ENCODE peak calls at places on chromosomes 12 and 14, in four cellular contexts. F is K562, W is GM12878, D is H1. I is an unnamed sample.

GRCh38 chr12:112824701-112825100 is 33.2 kb downstream of the RPH3A start:
- DNase-seq in F (no peak), W (no peak), D (no peak), I (no peak)

GRCh38 chr12:76790564-76791552 is 26.9 kb downstream of the ZDHHC17 start:
- DNase-seq in F (peak; percentile 33), W (no peak), D (no peak), I (peak; percentile 12)

GRCh38 chr14:71610797-71611196 is 321.4 kb upstream of the RGS6 start:
- DNase-seq in F (no peak), W (no peak), D (no peak), I (no peak)

GRCh38 chr14:61140872-61141271 is 140.3 kb downstream of the TMEM30B start:
- DNase-seq in F (no peak), W (no peak), D (no peak), I (no peak)

GRCh38 chr12:60162988-60163720 is 567.3 kb downstream of the SLC16A7 start:
- DNase-seq in F (no peak), W (no peak), D (no peak), I (no peak)

GRCh38 chr12:4275869-4276253 is 2.3 kb downstream of the CCND2 start:
- DNase-seq in F (no peak), W (no peak), D (no peak), I (no peak)

GRCh38 chr12:19248929-19249602 is 119.5 kb downstream of the PLEKHA5 start:
- DNase-seq in F (no peak), W (no peak), D (no peak), I (no peak)

GRCh38 chr12:7162691-7163114 is 26.8 kb upstream of the PEX5 start:
- DNase-seq in F (peak; percentile 43), W (no peak), D (peak; percentile 46), I (peak; percentile 52)

GRCh38 chr12:125734137-125734536 is 668.9 kb downstream of the AACS start:
- DNase-seq in F (no peak), W (no peak), D (no peak), I (no peak)

GRCh38 chr14:76313861-76314260 is 62.1 kb upstream of the ESRRB start:
- DNase-seq in F (no peak), W (no peak), D (no peak), I (no peak)

GRCh38 chr14:72611956-72612500 is 281.9 kb downstream of the DPF3 start:
- DNase-seq in F (no peak), W (no peak), D (no peak), I (no peak)

GRCh38 chr14:35814371-35815005 is 5.4 kb upstream of the RALGAPA1 start:
- DNase-seq in F (peak; percentile 29), W (no peak), D (no peak), I (peak; percentile 88)

GRCh38 chr12:10553148-10553547 is 47.5 kb downstream of the EIF2S3B start:
- DNase-seq in F (no peak), W (no peak), D (no peak), I (no peak)

GRCh38 chr12:90908465-90908864 is 46.5 kb downstream of the CCER1 start:
- DNase-seq in F (no peak), W (no peak), D (no peak), I (no peak)

GRCh38 chr12:90999518-90999917 is 5.3 kb downstream of the EPYC start:
- DNase-seq in F (no peak), W (no peak), D (no peak), I (no peak)

GRCh38 chr12:109098142-109098652 is 800 bp downstream of the UNG start:
- DNase-seq in F (no peak), W (no peak), D (no peak), I (no peak)

GRCh38 chr14:105165761-105166485 is 2.7 kb downstream of the JAG2 start:
- DNase-seq in F (no peak), W (no peak), D (no peak), I (no peak)

GRCh38 chr14:89013698-89014569 is 189.5 kb downstream of the TTC8 start:
- DNase-seq in F (no peak), W (no peak), D (no peak), I (no peak)

GRCh38 chr14:74504874-74505617 is 11.5 kb downstream of the ISCA2 start:
- DNase-seq in F (no peak), W (no peak), D (no peak), I (no peak)

GRCh38 chr14:92690171-92691011 is 58.0 kb downstream of the LGMN start:
- DNase-seq in F (peak; percentile 15), W (no peak), D (no peak), I (peak; percentile 45)

GRCh38 chr12:97951239-97951638 is 488.6 kb downstream of the RMST start:
- DNase-seq in F (no peak), W (no peak), D (no peak), I (no peak)

GRCh38 chr14:51104467-51104866 is 9.6 kb upstream of the TRIM9 start:
- DNase-seq in F (no peak), W (no peak), D (no peak), I (no peak)

GRCh38 chr12:120498870-120499515 is 3.1 kb downstream of the DYNLL1 start:
- DNase-seq in F (no peak), W (no peak), D (no peak), I (no peak)

GRCh38 chr14:106622200-106622745 is 1095.9 kb downstream of the TMEM121 start:
- DNase-seq in F (no peak), W (no peak), D (no peak), I (no peak)

GRCh38 chr12:67626156-67626555 is 22.4 kb upstream of the DYRK2 start:
- DNase-seq in F (no peak), W (no peak), D (no peak), I (no peak)

GRCh38 chr12:43921666-43922337 is 85.9 kb downstream of the TMEM117 start:
- DNase-seq in F (no peak), W (no peak), D (no peak), I (no peak)

GRCh38 chr14:26960049-26960688 is 362.3 kb upstream of the NOVA1 start:
- DNase-seq in F (no peak), W (no peak), D (no peak), I (no peak)

GRCh38 chr14:74902941-74903705 is 19.9 kb downstream of the RPS6KL1 start:
- DNase-seq in F (no peak), W (no peak), D (no peak), I (no peak)

DNA sequence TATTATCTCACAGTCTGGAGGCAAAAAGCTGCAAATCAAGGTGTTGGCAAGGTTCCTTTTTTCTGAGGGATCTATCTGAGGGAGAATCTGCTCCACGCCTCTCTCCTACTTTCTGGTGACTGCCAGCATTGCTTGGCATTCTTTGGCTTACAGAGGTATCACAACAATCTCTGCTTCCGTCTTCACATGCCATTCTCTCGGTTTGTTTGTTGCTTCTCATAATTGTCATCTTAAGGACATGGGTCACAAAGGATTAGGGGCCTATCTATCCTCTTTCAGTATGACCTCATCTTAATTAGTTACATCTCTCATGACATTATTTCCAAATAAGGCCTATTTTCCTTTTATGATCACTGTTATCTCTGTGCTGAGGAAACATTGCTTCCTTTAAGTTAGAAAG is 345.0 kb downstream of the FOXG1 start:
- DNase-seq in F (no peak), W (no peak), D (no peak), I (no peak)
- TF ChIP-seq POLR2A in F (no peak), W (no peak), D (no peak), I (no peak)

GRCh38 chr14:69005432-69006148 is 26.5 kb upstream of the ACTN1 start:
- DNase-seq in F (no peak), W (no peak), D (no peak), I (peak; percentile 57)

GRCh38 chr14:69003626-69004025 is 24.5 kb upstream of the ACTN1 start:
- DNase-seq in F (no peak), W (no peak), D (no peak), I (no peak)

GRCh38 chr14:69004731-69005431 is 25.8 kb upstream of the ACTN1 start:
- DNase-seq in F (no peak), W (no peak), D (no peak), I (no peak)

GRCh38 chr14:69008411-69008810 is 29.3 kb upstream of the ACTN1 start:
- DNase-seq in F (no peak), W (no peak), D (no peak), I (no peak)

DNA sequence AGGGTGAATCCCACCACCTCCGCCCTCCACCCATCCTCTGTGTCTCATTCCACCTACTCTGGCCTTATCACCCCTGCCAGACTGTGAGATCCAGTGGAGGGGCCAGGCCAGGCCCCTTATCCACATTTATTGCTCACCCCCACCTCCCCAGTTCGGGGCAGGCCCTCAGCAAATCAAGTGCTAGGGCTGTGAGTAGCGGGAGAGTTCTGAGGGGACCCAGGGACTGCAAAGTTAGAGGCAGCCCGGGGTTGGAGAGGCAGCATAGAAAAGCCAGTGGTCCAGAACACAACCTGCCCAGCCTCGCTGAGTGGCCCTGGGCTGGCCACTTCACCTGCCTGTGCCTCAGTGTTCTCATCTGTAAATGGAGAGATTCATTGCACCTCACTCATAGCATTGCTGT is 27.2 kb upstream of the ACTN1 start:
- DNase-seq in F (peak; percentile 14), W (no peak), D (no peak), I (no peak)
- TF ChIP-seq JUND in F (no peak), W (no peak), D (no peak), I (no peak)

GRCh38 chr12:106288510-106289195 is 13.9 kb upstream of the TCP11L2 start:
- DNase-seq in F (peak; percentile 14), W (no peak), D (no peak), I (peak; percentile 91)
- TF ChIP-seq CHD2 in F (no peak), W (no peak), D (no peak), I (no peak)

GRCh38 chr12:68745376-68745903 is 536 bp upstream of the SLC35E3 start:
- DNase-seq in F (no peak), W (no peak), D (no peak), I (no peak)

GRCh38 chr12:68743416-68743815 is 2.6 kb upstream of the SLC35E3 start:
- DNase-seq in F (no peak), W (no peak), D (no peak), I (no peak)

GRCh38 chr12:68746572-68747180 is 700 bp downstream of the SLC35E3 start:
- DNase-seq in F (peak; percentile 36), W (peak; percentile 13), D (no peak), I (peak; percentile 48)

GRCh38 chr12:68749443-68749842 is 3.5 kb downstream of the SLC35E3 start:
- DNase-seq in F (no peak), W (no peak), D (no peak), I (no peak)

GRCh38 chr12:68745904-68746571 is at the start of gene SLC35E3:
- DNase-seq in F (peak; percentile 96), W (peak; percentile 77), D (peak; percentile 77), I (peak; percentile 88)
- TF ChIP-seq POLR2A in F (peak; percentile 86), W (peak; percentile 91), D (peak; percentile 93), I (peak; percentile 74)

GRCh38 chr12:26029741-26030033 is 71.2 kb downstream of the RASSF8 start:
- DNase-seq in F (no peak), W (no peak), D (no peak), I (no peak)

GRCh38 chr12:26028953-26029740 is 70.7 kb downstream of the RASSF8 start:
- DNase-seq in F (peak; percentile 20), W (no peak), D (no peak), I (peak; percentile 17)

GRCh38 chr12:26030371-26030770 is 71.9 kb downstream of the RASSF8 start:
- DNase-seq in F (no peak), W (no peak), D (no peak), I (no peak)

GRCh38 chr12:26026713-26027112 is 68.2 kb downstream of the RASSF8 start:
- DNase-seq in F (no peak), W (no peak), D (no peak), I (no peak)

DNA sequence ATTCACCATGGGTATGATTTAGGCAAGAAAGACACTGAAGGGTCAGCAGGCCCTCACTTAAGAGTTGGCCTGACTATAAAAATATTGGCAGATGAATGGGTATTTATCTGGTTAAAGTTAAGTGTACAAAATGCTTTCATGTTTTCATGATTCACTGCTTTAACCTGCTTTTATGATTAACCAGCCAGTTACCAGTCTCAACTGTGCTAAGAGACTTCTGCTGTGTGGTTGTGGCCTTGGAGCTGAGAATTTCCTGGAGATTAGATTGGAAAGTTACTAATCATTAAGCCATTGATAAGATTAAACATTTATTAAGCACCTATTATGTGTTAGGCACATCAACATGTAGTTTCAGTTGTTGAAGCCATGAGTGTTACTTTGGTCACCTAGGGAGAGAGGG is 68.9 kb downstream of the RASSF8 start:
- DNase-seq in F (no peak), W (no peak), D (no peak), I (no peak)
- TF ChIP-seq JUND in F (no peak), W (no peak), D (no peak), I (no peak)

I was measured in HepG2.